ENCODE peak calls at places on chromosome 1, in ten cellular contexts. V, H, O, D, R, U, C, K, L and M are unnamed samples. For H3K9me3 and H3K4me1, the result is how much of the 10 kb centered on the place peaks cover.

GRCh38 chr1:7442918-7443317 is 328.2 kb upstream of the VAMP3 start:
- DNase-seq in H (no peak), K (no peak), V (no peak), R (no peak), O (no peak), D (no peak), C (no peak), U (no peak), L (no peak), M (no peak)

GRCh38 chr1:29022615-29023014 is 101.1 kb downstream of the TMEM200B start:
- DNase-seq in O (no peak), R (no peak), L (no peak), H (no peak), C (no peak), K (no peak), D (no peak), U (no peak), V (no peak), M (no peak)

GRCh38 chr1:63405021-63405420 is 37.6 kb downstream of the ALG6 start:
- DNase-seq in L (no peak), R (no peak), C (no peak), H (no peak), D (no peak), K (no peak), V (no peak), O (no peak), U (no peak), M (no peak)

GRCh38 chr1:186487163-186487562 is 26.2 kb upstream of the PDC start:
- DNase-seq in K (no peak), C (no peak), U (no peak), D (no peak), V (no peak), L (no peak), R (no peak), H (no peak), O (no peak), M (no peak)

GRCh38 chr1:203860396-203860951 is 925 bp upstream of the SNRPE start:
- DNase-seq in L (no peak), O (peak), V (no peak), R (no peak), H (peak), U (no peak), K (peak), D (no peak), C (peak), M (no peak)

GRCh38 chr1:234955107-234955731 is 173.4 kb downstream of the TOMM20 start:
- DNase-seq in C (no peak), V (no peak), U (peak), D (peak), H (peak), L (no peak), O (peak), K (peak), R (no peak), M (no peak)

GRCh38 chr1:17632541-17633193 is 93.2 kb downstream of the ARHGEF10L start:
- DNase-seq in U (no peak), H (no peak), R (no peak), L (no peak), O (no peak), K (no peak), V (no peak), D (no peak), C (peak), M (no peak)

GRCh38 chr1:29851666-29852065 is 615.3 kb downstream of the PTPRU start:
- DNase-seq in D (no peak), R (no peak), K (no peak), U (no peak), H (no peak), L (no peak), O (no peak), C (peak), V (no peak), M (no peak)

GRCh38 chr1:150881331-150882070 is 5.1 kb upstream of the ARNT start:
- DNase-seq in R (no peak), V (no peak), U (no peak), L (no peak), K (no peak), O (no peak), H (peak), D (no peak), C (peak), M (no peak)

GRCh38 chr1:208161656-208162375 is 82.4 kb downstream of the PLXNA2 start:
- DNase-seq in K (no peak), U (no peak), O (no peak), L (peak), R (no peak), V (no peak), C (no peak), H (no peak), D (peak), M (no peak)

GRCh38 chr1:234617986-234618725 is 8.2 kb upstream of the IRF2BP2 start:
- DNase-seq in C (no peak), O (no peak), V (no peak), R (no peak), U (no peak), D (no peak), L (no peak), H (no peak), K (no peak), M (no peak)

GRCh38 chr1:165257969-165258459 is 98.5 kb downstream of the LMX1A start:
- DNase-seq in R (no peak), L (peak), D (peak), V (peak), O (peak), H (peak), U (peak), C (peak), K (peak), M (peak)

DNA sequence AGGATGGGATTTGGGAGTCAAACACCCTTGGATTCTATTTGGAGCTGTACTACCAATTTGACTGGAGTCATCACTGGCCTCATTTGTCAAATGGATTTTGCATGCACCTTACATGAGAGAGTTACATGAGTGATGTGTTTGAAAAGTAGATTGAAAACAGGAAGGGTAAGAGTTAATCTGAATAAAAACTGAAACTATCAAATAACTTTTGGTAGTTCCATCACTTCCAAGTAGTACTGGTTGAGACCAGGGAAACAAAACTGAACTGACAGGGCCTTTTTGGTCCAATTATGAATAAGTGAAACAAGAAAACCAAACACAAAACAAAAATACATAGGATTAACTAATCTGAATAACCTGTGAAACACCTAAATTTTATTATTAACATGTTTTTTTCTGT is 30.2 kb downstream of the NUCKS1 start:
- DNase-seq in H (no peak), D (no peak), R (no peak), V (no peak), K (no peak), U (no peak), O (no peak), L (no peak), C (no peak), M (no peak)
- H3K9me3 ChIP-seq in H (under half), D (under half), R (under half), V (under half), K (under half), U (under half), O (under half), L (under half), C (under half), M (under half)

GRCh38 chr1:90879281-90879680 is 142.6 kb downstream of the ZNF644 start:
- DNase-seq in L (no peak), U (no peak), D (no peak), C (peak), R (no peak), V (no peak), K (no peak), H (no peak), O (no peak), M (no peak)

GRCh38 chr1:90881034-90881433 is 140.8 kb downstream of the ZNF644 start:
- DNase-seq in U (no peak), K (no peak), R (no peak), D (no peak), O (no peak), C (no peak), H (no peak), L (no peak), V (no peak), M (no peak)

GRCh38 chr1:90876098-90876497 is 145.7 kb downstream of the ZNF644 start:
- DNase-seq in K (no peak), C (no peak), H (no peak), V (no peak), O (no peak), R (no peak), L (no peak), U (no peak), D (no peak), M (no peak)
- H3K4me1 ChIP-seq in K (under half), C (under half), H (under half), V (under half), O (under half), R (under half), L (under half), U (under half), D (under half), M (under half)

GRCh38 chr1:84505167-84506001 is 802 bp upstream of the SPATA1 start:
- DNase-seq in D (peak), U (no peak), L (peak), H (no peak), K (peak), R (peak), O (no peak), C (no peak), V (no peak), M (no peak)
- TF ChIP-seq EP300 in D (no peak), U (no peak), L (no peak), H (no peak), K (no peak), R (no peak), O (no peak), C (no peak), V (no peak), M (no peak)

DNA sequence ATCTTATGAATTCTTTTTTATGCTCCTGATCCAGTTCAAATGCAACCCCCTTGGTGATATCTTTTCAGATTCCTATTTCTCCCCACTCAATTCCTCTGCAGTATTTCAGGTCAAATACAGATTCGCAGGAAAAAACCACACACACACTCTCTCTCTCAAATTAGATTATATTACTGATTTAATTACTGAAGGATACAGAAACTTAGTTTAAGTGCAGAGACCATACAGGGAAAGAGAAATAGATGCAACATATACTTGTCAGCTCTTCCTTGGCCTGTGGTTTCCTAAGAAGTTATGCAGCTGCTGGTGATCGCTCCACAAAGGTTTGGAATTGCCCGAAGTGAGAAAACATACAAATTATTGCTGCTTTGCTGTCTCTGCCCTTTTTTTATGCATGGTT is 400.9 kb downstream of the AGBL4 start:
- DNase-seq in K (no peak), D (no peak), O (no peak), R (no peak), H (no peak), L (no peak), C (no peak), U (no peak), V (no peak), M (no peak)
- H3K9me3 ChIP-seq in K (under half), D (under half), O (under half), R (under half), H (under half), L (under half), C (under half), U (under half), V (under half), M (under half)